ENCODE peak calls at places on chromosomes 4 and X, in five cellular contexts. J is K562, Y is HepG2, O is HCT116, Q is GM12878. B is an unnamed sample.

GRCh38 chr4:177484613-177485021 is 42.4 kb upstream of the AGA start:
- DNase-seq in J (no peak), Q (no peak), O (peak; percentile 23), Y (peak; percentile 17), B (no peak)

GRCh38 chr4:54746228-54746627 is 88.5 kb downstream of the KIT start:
- DNase-seq in J (no peak), O (no peak), Y (no peak), Q (no peak), B (no peak)

GRCh38 chr4:78552398-78553396 is 1.1 kb downstream of the ANXA3 start:
- DNase-seq in Y (peak; percentile 67), O (peak; percentile 88), Q (no peak), J (no peak), B (no peak)

GRCh38 chr4:142983612-142984011 is 137.5 kb upstream of the INPP4B start:
- DNase-seq in Y (no peak), O (no peak), J (no peak), Q (no peak), B (no peak)

GRCh38 chr4:98663226-98664006 is 5.0 kb upstream of the TSPAN5 start:
- DNase-seq in Y (no peak), J (no peak), Q (peak; percentile 84), O (no peak), B (no peak)

GRCh38 chr4:5611656-5612187 is 96.6 kb downstream of the EVC2 start:
- DNase-seq in Q (no peak), O (no peak), J (no peak), Y (no peak), B (no peak)

GRCh38 chrX:13005671-13006473 is 31.0 kb downstream of the TMSB4X start:
- DNase-seq in O (no peak), Y (no peak), Q (peak; percentile 89), J (no peak), B (no peak)

GRCh38 chrX:117990438-117990837 is 126.2 kb downstream of the KLHL13 start:
- DNase-seq in Y (no peak), J (no peak), Q (no peak), O (no peak), B (no peak)

GRCh38 chr4:38920186-38920585 is 52.6 kb downstream of the FAM114A1 start:
- DNase-seq in J (no peak), Q (no peak), Y (no peak), O (no peak), B (no peak)

GRCh38 chr4:124282301-124282898 is 430.1 kb downstream of the ANKRD50 start:
- DNase-seq in Q (no peak), J (no peak), Y (no peak), O (no peak), B (no peak)

GRCh38 chr4:172996571-172997216 is 171.9 kb upstream of the GALNT7 start:
- DNase-seq in J (peak; percentile 26), Q (no peak), O (no peak), Y (no peak), B (no peak)

GRCh38 chrX:120244395-120244734 is 6.2 kb upstream of the ZBTB33 start:
- DNase-seq in Y (no peak), Q (no peak), O (no peak), J (no peak), B (no peak)

GRCh38 chr4:55543858-55544257 is 2.9 kb downstream of the CLOCK start:
- DNase-seq in J (peak; percentile 38), Y (no peak), O (peak; percentile 13), Q (no peak), B (peak; percentile 23)

GRCh38 chrX:74293343-74293946 is 10.5 kb upstream of the ZCCHC13 start:
- DNase-seq in Q (no peak), J (peak; percentile 82), O (peak; percentile 57), Y (peak; percentile 52), B (peak; percentile 87)

GRCh38 chr4:1871471-1872021 is 353 bp downstream of the NSD2 start:
- DNase-seq in Y (no peak), Q (no peak), O (no peak), J (peak; percentile 50), B (peak; percentile 85)

GRCh38 chr4:126627255-126627654 is 1005.5 kb upstream of the INTU start:
- DNase-seq in O (peak; percentile 8), Y (no peak), Q (no peak), J (no peak), B (peak; percentile 6)

GRCh38 chr4:14234330-14234729 is 606.8 kb upstream of the BOD1L1 start:
- DNase-seq in Y (no peak), O (no peak), J (no peak), Q (no peak), B (no peak)

GRCh38 chrX:31500920-31501319 is 429.1 kb upstream of the FTHL17 start:
- DNase-seq in Q (no peak), Y (no peak), J (no peak), O (no peak), B (no peak)

GRCh38 chr4:92234393-92235176 is 69.2 kb upstream of the GRID2 start:
- DNase-seq in O (peak; percentile 7), J (no peak), Y (peak; percentile 39), Q (no peak), B (no peak)

GRCh38 chr4:184398741-184399504 is 75.4 kb downstream of the IRF2 start:
- DNase-seq in J (no peak), Q (no peak), O (no peak), Y (no peak), B (no peak)

GRCh38 chr4:4420421-4420820 is 33.5 kb downstream of the NSG1 start:
- DNase-seq in Q (no peak), Y (no peak), O (no peak), J (no peak), B (no peak)

GRCh38 chrX:9291666-9292065 is 173.2 kb upstream of the TBL1X start:
- DNase-seq in Y (no peak), J (no peak), Q (no peak), O (no peak), B (no peak)

GRCh38 chr4:165631208-165631894 is 241.7 kb upstream of the TLL1 start:
- DNase-seq in J (no peak), Y (no peak), O (no peak), Q (no peak), B (no peak)

GRCh38 chrX:68599256-68600152 is 48.0 kb upstream of the STARD8 start:
- DNase-seq in Y (no peak), Q (no peak), J (peak; percentile 10), O (no peak), B (peak; percentile 15)

GRCh38 chr4:138233313-138233712 is 8.8 kb downstream of the SLC7A11 start:
- DNase-seq in Y (no peak), Q (no peak), J (no peak), O (no peak), B (no peak)

GRCh38 chr4:138234254-138234653 is 7.9 kb downstream of the SLC7A11 start:
- DNase-seq in Q (no peak), Y (no peak), O (no peak), J (no peak), B (no peak)

GRCh38 chr4:138232364-138232763 is 9.8 kb downstream of the SLC7A11 start:
- DNase-seq in J (no peak), O (no peak), Y (no peak), Q (no peak), B (no peak)

GRCh38 chr4:138236035-138236434 is 6.1 kb downstream of the SLC7A11 start:
- DNase-seq in Y (no peak), O (no peak), Q (no peak), J (no peak), B (no peak)

DNA sequence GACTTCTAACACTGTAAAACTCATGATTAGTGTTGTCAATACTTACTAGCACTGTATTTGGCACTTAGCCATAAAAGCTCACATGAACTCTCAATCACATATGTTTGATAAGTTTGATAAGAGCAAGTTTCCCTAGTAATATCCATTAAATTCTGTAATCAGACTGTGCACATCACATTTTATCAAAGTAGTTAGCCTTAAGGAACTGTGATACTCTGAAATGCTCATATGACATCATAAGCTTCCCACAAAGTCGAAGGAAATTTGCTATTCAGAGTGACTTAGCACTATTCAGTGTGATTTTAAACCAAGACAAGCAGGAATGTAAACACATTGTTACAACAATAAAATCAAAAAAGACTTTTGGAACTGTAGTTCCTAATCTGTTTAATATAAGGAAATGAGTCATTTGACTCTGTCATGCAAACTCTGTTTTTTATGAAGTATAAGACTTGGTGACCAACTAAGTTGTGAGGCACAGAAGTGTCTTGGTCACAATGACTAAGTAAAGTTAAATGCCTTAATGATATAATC is 6.7 kb downstream of the SLC7A11 start:
- DNase-seq in O (peak; percentile 15), Y (no peak), Q (no peak), J (peak; percentile 29), B (peak; percentile 8)
- TF ChIP-seq JUND in O (no peak), Y (no peak), Q (no peak), J (peak; percentile 88), B (peak; percentile 73)

GRCh38 chr4:112978691-112979472 is 70.6 kb upstream of the ANK2 start:
- DNase-seq in J (no peak), Y (no peak), Q (no peak), O (no peak), B (no peak)

GRCh38 chr4:112979881-112980421 is 69.5 kb upstream of the ANK2 start:
- DNase-seq in Q (no peak), O (no peak), J (no peak), Y (no peak), B (no peak)

DNA sequence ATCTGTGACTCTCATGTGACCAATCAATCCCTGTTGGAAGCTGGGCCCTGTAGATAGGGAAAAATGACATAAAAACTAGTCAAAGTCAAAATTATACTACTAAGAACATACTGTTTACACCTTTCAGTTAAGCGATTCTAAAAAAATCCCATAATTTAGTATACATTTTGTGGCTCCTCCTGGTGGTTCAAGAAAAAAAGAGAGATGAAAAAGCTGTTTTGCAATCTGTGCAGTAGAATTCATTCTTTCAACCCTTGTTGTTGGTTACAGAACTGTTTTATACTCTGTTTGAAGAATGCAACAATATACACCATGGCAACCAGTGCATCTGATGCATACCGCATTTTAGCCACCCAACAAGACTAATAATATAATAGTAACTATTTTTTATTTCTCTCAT is 66.8 kb upstream of the ANK2 start:
- DNase-seq in J (no peak), Q (no peak), Y (no peak), O (no peak), B (no peak)
- TF ChIP-seq REST in J (no peak), Q (no peak), Y (no peak), O (no peak), B (no peak)

DNA sequence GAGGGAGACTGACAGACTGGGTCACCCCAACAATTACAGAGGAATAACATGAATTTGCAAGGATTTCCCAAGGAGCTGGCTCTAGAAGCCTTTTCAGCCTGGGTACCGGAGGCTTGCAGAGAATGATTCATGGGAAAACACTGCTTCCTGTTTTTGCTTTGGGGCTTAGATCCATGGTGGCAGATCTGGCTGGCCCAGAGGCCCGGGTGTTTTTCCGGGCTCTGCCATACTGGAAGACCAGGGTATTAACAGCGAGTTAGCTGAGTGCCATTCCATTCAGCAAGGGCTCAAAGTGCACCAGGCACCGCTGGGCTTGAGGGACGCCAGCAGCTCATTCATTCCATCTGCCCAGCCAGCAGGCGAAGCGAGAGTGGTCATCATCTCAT is 1.3 kb downstream of the WDR1 start:
- DNase-seq in Y (peak; percentile 82), O (no peak), J (no peak), Q (no peak), B (no peak)
- TF ChIP-seq JUND in Y (no peak), O (no peak), J (no peak), Q (no peak), B (peak; percentile 16)

GRCh38 chr4:77169496-77169895 is 12.5 kb downstream of the CCNG2 start:
- DNase-seq in Q (no peak), J (no peak), O (no peak), Y (no peak), B (no peak)

GRCh38 chr4:77170926-77171325 is 13.9 kb downstream of the CCNG2 start:
- DNase-seq in Q (no peak), Y (no peak), J (no peak), O (no peak), B (no peak)

GRCh38 chr4:77174426-77174825 is 17.4 kb downstream of the CCNG2 start:
- DNase-seq in J (no peak), Y (no peak), O (no peak), Q (no peak), B (no peak)

GRCh38 chr4:77175201-77175610 is 18.2 kb downstream of the CCNG2 start:
- DNase-seq in J (no peak), O (no peak), Q (no peak), Y (no peak), B (no peak)

GRCh38 chr4:77172336-77172735 is 15.3 kb downstream of the CCNG2 start:
- DNase-seq in Y (no peak), J (no peak), Q (no peak), O (no peak), B (no peak)
- TF ChIP-seq REST in Y (no peak), J (no peak), Q (no peak), O (no peak), B (no peak)

B was measured in SK-N-SH.